ENCODE peak calls at places on chromosome 11, in six cellular contexts. X is IMR-90, H is Karpas-422, V is uterus, M is Panc1, O is left ventricle myocardium inferior. E is an unnamed sample. For H3K36me3, the result is how much of the 10 kb centered on the place peaks cover.

GRCh38 chr11:28049338-28050216 is 58.4 kb downstream of the KIF18A start:
- DNase-seq in X (peak), H (no peak), V (no peak), M (peak), O (no peak), E (no peak)

GRCh38 chr11:67354314-67355022 is 1.1 kb upstream of the POLD4 start:
- DNase-seq in X (peak), H (peak), V (peak), M (peak), O (peak), E (no peak)

GRCh38 chr11:79342686-79343085 is 98.1 kb downstream of the TENM4 start:
- DNase-seq in X (no peak), H (no peak), V (no peak), M (no peak), O (no peak), E (no peak)

GRCh38 chr11:78469905-78470304 is 52.3 kb upstream of the GAB2 start:
- DNase-seq in X (no peak), H (no peak), V (no peak), M (no peak), O (no peak), E (no peak)

GRCh38 chr11:10487002-10487647 is 32.1 kb downstream of the AMPD3 start:
- DNase-seq in X (no peak), H (no peak), V (no peak), M (no peak), O (no peak), E (no peak)

GRCh38 chr11:69447786-69448185 is 33.7 kb upstream of the LINC01488 start:
- DNase-seq in X (no peak), H (no peak), V (no peak), M (no peak), O (peak), E (no peak)

GRCh38 chr11:119594639-119595249 is 134.3 kb downstream of the NECTIN1 start:
- DNase-seq in X (peak), H (no peak), V (no peak), M (no peak), O (no peak), E (no peak)

GRCh38 chr11:70298243-70298915 is 27.9 kb downstream of the PPFIA1 start:
- DNase-seq in X (peak), H (no peak), V (no peak), M (no peak), O (no peak), E (no peak)

GRCh38 chr11:63492441-63492840 is 1.5 kb upstream of the PLAAT5 start:
- DNase-seq in X (no peak), H (no peak), V (no peak), M (no peak), O (no peak), E (no peak)

GRCh38 chr11:111736191-111736590 is 30.0 kb downstream of the PPP2R1B start:
- DNase-seq in X (peak), H (no peak), V (no peak), M (no peak), O (no peak), E (no peak)

GRCh38 chr11:89613916-89614315 is 96.2 kb upstream of the TRIM77 start:
- DNase-seq in X (no peak), H (no peak), V (no peak), M (no peak), O (no peak), E (no peak)

GRCh38 chr11:76860539-76861475 is at the start of gene ACER3:
- DNase-seq in X (peak), H (peak), V (peak), M (peak), O (peak), E (peak)

GRCh38 chr11:47258317-47258902 is 614 bp downstream of the NR1H3 start:
- DNase-seq in X (no peak), H (no peak), V (no peak), M (no peak), O (no peak), E (no peak)
- H3K36me3 ChIP-seq in X (under half), H (under half), V (under half), M (under half), O (under half), E (under half)

GRCh38 chr11:997907-998306 is 38.6 kb downstream of the MUC6 start:
- DNase-seq in X (no peak), H (no peak), V (no peak), M (no peak), O (no peak), E (no peak)
- H3K36me3 ChIP-seq in X (half or more), H (under half), V (under half), M (under half), O (half or more), E (under half)

GRCh38 chr11:34135439-34135838 is 30.0 kb downstream of the NAT10 start:
- DNase-seq in X (no peak), H (no peak), V (no peak), M (no peak), O (no peak), E (no peak)

GRCh38 chr11:34134765-34135164 is 29.3 kb downstream of the NAT10 start:
- DNase-seq in X (no peak), H (no peak), V (no peak), M (no peak), O (no peak), E (no peak)

GRCh38 chr11:34139346-34139745 is 33.9 kb downstream of the NAT10 start:
- DNase-seq in X (no peak), H (no peak), V (no peak), M (no peak), O (no peak), E (no peak)

GRCh38 chr11:34140149-34140548 is 34.7 kb downstream of the NAT10 start:
- DNase-seq in X (no peak), H (no peak), V (no peak), M (no peak), O (no peak), E (no peak)

DNA sequence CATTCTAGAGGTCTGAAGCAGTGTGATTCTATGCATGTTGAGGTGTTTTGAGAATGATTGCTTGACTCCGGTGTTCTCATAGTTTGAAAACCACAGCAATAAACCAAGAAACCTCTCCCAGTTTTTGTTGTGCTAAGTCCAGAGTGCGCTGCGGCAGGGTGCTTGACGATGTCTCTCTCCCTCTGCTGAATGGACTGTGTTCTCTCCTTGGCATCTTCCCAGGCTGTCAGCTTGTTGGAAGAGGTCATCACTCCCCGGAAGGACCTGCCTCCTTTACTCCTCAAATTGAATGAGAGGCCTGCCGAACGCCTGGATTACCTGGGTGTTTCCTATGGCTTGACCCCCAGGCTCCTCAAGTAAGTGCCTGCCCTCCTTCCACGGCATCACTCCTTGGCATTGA is 31.0 kb downstream of the NAT10 start:
- DNase-seq in X (no peak), H (no peak), V (no peak), M (no peak), O (no peak), E (no peak)
- H3K36me3 ChIP-seq in X (half or more), H (under half), V (under half), M (under half), O (half or more), E (under half)

DNA sequence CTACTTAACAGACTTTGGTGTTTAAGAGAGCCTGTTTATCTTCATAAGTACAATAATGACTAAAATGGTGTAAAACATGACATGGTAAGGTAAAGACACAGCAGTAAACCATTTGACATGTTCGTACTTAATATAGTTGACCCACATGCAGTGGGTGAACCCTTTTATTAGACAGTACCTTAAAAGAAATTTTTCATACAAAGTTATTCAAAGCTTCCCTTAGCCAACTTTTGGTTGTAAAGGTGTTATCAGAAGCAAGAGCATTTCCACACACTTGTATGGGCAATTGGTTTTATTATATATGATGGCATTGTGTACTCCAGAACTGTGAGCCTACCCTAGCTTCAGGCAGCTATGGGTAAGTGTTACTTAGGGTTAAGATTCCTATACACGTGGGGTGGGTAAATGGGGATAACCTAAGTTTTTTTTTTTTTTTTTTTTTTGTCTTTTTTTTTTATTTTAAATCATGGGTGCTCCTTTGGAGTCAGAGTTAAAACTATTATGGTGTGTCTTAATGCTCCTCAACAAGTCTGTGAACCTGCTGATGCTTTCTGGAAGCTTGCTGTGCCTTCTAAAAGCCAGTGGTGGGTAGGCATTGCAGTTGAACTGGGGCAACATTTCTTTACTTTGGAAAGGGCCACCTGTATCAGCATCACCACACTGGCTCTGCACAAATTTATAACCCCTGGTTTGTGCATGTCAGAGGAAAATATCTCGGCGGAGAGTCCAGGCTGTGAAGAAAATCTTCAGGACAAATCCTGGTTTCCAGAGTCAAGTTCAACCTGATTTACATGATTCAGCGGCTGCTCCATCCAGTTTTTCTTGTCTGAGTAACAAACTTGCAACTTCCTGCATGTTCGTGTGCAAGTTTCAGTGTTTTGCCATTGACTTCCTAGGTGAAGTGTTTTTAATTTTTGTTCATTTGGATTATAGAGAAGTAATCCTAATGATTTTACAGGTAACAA is 3.3 kb downstream of the PCF11 start:
- DNase-seq in X (peak), H (peak), V (no peak), M (no peak), O (no peak), E (no peak)
- H3K36me3 ChIP-seq in X (under half), H (half or more), V (under half), M (half or more), O (under half), E (under half)

DNA sequence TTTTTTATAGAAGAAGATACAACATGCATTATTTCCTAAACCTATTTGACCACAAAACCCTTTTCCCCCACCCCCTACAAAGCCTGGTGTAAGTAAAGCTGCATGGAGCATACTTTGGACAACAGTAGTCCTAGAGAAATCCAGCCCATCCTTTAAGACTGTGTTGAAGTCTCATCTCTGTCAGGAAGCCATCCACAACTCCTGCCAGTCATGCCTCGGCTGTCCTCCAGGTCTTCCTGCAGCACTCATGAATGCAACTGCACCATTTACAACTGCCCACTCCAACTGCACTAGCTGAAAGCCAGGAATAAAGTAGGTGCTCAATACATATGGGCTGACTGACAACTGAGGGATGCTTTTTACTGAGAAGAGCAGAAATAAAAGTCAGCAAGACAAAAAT is 27.3 kb downstream of the IL18BP start:
- DNase-seq in X (no peak), H (no peak), V (no peak), M (no peak), O (no peak), E (no peak)
- H3K36me3 ChIP-seq in X (half or more), H (under half), V (under half), M (under half), O (half or more), E (half or more)

DNA sequence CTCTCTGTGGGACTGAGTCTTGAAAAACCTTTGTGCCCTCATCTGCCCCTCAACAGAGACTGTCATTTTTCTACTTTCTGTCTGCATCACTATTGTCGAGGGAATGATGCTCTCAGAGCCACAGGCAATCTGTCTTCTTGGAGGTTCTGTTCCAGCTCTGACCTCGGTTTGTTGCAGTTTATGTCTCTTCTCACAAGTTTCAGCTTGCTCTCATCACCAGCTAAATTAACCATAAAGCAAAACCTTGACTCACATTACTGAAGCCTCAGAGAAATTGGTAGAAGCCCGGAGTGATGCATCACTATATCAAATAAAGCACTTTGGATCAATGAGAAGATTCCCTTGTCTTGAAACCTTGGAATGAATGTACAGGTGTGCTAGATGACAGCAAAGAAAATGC is 60.6 kb upstream of the BLID start:
- DNase-seq in X (no peak), H (no peak), V (no peak), M (no peak), O (no peak), E (no peak)
- H3K36me3 ChIP-seq in X (under half), H (under half), V (under half), M (under half), O (under half), E (under half)

DNA sequence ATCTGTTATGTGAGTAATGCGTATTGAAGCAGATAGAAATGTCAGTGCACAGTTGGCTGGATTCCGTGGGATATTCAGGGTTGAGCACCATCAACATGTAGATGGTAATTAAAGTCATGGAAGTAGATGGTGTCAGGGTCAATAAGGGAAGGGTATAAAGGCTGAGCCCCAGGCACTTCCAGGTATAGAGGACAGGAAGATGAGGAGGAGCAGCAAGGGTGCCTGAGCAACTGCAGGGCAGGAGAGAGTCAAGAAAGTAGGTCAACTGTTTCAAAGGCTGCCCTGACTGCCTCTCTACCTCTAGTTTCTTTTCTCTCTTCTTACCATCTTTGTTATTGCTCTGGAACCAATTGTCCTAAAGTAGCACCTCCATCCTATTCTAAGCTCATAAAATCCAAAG is 85.9 kb downstream of the MICAL2 start:
- DNase-seq in X (no peak), H (no peak), V (no peak), M (no peak), O (no peak), E (no peak)
- H3K36me3 ChIP-seq in X (under half), H (under half), V (under half), M (under half), O (under half), E (under half)

GRCh38 chr11:2342557-2342956 is 34.6 kb upstream of the CD81 start:
- DNase-seq in X (no peak), H (no peak), V (no peak), M (no peak), O (no peak), E (no peak)
- H3K36me3 ChIP-seq in X (under half), H (under half), V (under half), M (under half), O (under half), E (under half)

DNA sequence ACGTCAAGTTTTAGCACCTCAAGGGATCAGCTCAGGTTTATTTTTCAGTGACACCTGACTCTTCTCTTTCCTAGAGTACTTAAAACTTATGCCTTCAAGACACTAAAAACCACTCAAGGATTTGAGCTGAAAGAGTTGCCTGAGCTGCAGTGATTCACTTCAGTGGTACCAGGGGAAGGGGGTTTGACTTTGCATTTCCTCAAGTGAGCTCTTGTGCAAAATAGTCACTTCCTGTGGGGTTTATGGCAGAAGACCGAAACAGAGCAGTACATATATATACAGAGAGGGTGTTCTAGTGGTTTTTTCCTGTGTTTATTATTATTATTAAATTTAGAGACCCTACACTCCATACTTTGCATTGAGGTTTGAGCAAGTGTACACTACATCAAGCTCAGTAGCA is 60.7 kb downstream of the DBX1 start:
- DNase-seq in X (no peak), H (peak), V (no peak), M (no peak), O (no peak), E (no peak)
- H3K36me3 ChIP-seq in X (under half), H (under half), V (under half), M (under half), O (half or more), E (under half)